ENCODE peak calls at places on chromosomes 1 and 21, in eight cellular contexts. F is AG10803; J is CD8-positive, alpha-beta T cell; O is WERI-Rb-1; A is colonic mucosa; X is body of pancreas; H is HL-60; K is progenitor cell of endocrine pancreas. T is an unnamed sample.

GRCh38 chr1:156658496-156658895 is 16.6 kb downstream of the BCAN start:
- DNase-seq in K (no peak), X (no peak), F (no peak), O (no peak), H (no peak), J (no peak), A (no peak), T (no peak)

GRCh38 chr1:212973899-212974298 is 23.6 kb downstream of the VASH2 start:
- DNase-seq in A (no peak), H (no peak), O (no peak), J (no peak), X (no peak), F (no peak), K (no peak), T (no peak)

GRCh38 chr1:2208309-2209239 is 14.0 kb upstream of the FAAP20 start:
- DNase-seq in J (no peak), H (no peak), O (no peak), X (peak; percentile 85), K (no peak), F (peak; percentile 93), A (peak; percentile 56), T (no peak)

GRCh38 chr1:183248989-183249691 is 63.1 kb downstream of the LAMC2 start:
- DNase-seq in F (no peak), H (no peak), K (no peak), O (no peak), J (no peak), A (no peak), X (no peak), T (no peak)

GRCh38 chr1:86713477-86713876 is 9.1 kb downstream of the SH3GLB1 start:
- DNase-seq in X (no peak), H (no peak), J (no peak), A (no peak), K (no peak), O (no peak), F (no peak), T (no peak)

GRCh38 chr1:165073402-165074007 is 283.0 kb downstream of the LMX1A start:
- DNase-seq in K (no peak), X (no peak), J (no peak), O (peak; percentile 23), A (no peak), F (peak; percentile 58), H (peak; percentile 22), T (no peak)

GRCh38 chr21:45318556-45319341 is 31.1 kb upstream of the POFUT2 start:
- DNase-seq in X (peak; percentile 42), A (no peak), F (no peak), K (no peak), O (peak; percentile 16), J (no peak), H (no peak), T (no peak)

GRCh38 chr1:175320804-175321203 is 128.2 kb upstream of the KIAA0040 start:
- DNase-seq in H (no peak), F (no peak), K (no peak), A (no peak), O (no peak), X (peak; percentile 9), J (no peak), T (no peak)

GRCh38 chr1:93846151-93846928 is 32.7 kb downstream of the DNTTIP2 start:
- DNase-seq in O (peak; percentile 93), X (peak; percentile 93), K (peak; percentile 75), F (peak; percentile 71), H (peak; percentile 85), A (peak; percentile 90), J (peak; percentile 81), T (peak; percentile 93)

GRCh38 chr21:36606983-36607325 is 92.0 kb upstream of the SIM2 start:
- DNase-seq in X (no peak), J (no peak), K (no peak), O (no peak), A (no peak), H (no peak), F (no peak), T (no peak)

GRCh38 chr1:156426015-156426414 is 57.0 kb downstream of the RHBG start:
- DNase-seq in J (no peak), K (no peak), H (no peak), X (no peak), O (no peak), F (no peak), A (no peak), T (no peak)

GRCh38 chr1:60573726-60574409 is 500.3 kb upstream of the C1orf87 start:
- DNase-seq in H (no peak), J (no peak), K (no peak), O (no peak), A (no peak), F (peak; percentile 49), X (no peak), T (no peak)

GRCh38 chr1:60575326-60575874 is 501.8 kb upstream of the C1orf87 start:
- DNase-seq in H (no peak), K (no peak), A (no peak), J (no peak), F (no peak), O (no peak), X (no peak), T (no peak)

GRCh38 chr1:60572378-60572777 is 498.8 kb upstream of the C1orf87 start:
- DNase-seq in O (no peak), H (no peak), K (no peak), F (no peak), A (no peak), J (no peak), X (no peak), T (no peak)

GRCh38 chr1:60571811-60572210 is 498.2 kb upstream of the C1orf87 start:
- DNase-seq in H (no peak), K (no peak), A (no peak), O (no peak), J (no peak), X (no peak), F (peak; percentile 37), T (no peak)

DNA sequence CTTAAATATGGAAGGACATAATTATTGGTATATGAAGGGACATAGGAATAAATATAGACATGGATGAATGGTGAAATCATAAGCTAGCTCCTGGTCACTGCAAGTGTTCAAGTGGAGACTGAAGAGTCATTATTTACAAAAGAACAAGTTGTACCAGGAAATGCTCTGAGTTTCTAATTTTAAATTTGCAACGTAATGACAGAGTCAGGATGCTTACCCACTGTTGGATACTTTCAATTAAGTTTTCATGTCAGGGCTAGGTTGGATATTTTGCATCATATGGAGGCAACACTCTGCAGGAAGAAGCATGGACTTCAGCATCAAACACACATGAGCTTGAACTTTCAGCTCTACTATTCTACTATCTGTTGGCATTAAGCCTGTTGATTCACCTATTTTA is 499.6 kb upstream of the C1orf87 start:
- DNase-seq in J (no peak), O (no peak), H (no peak), X (no peak), K (no peak), A (no peak), F (no peak), T (no peak)
- TF ChIP-seq CTCF in J (no peak), O (no peak), H (no peak), X (no peak), K (no peak), A (no peak), F (no peak), T (no peak)

GRCh38 chr1:7531562-7532340 is 239.3 kb upstream of the VAMP3 start:
- DNase-seq in X (no peak), O (no peak), K (no peak), H (no peak), A (no peak), J (no peak), F (no peak), T (no peak)
- TF ChIP-seq CTCF in X (no peak), O (no peak), K (no peak), H (no peak), A (no peak), J (no peak), F (no peak), T (no peak)

GRCh38 chr1:158969166-158969565 is 37.8 kb downstream of the PYHIN1 start:
- DNase-seq in J (no peak), H (no peak), O (no peak), K (no peak), A (no peak), X (no peak), F (no peak), T (no peak)

GRCh38 chr1:158969855-158970254 is 38.5 kb downstream of the PYHIN1 start:
- DNase-seq in A (no peak), J (no peak), X (no peak), H (no peak), K (no peak), O (no peak), F (no peak), T (no peak)

GRCh38 chr1:158978730-158979129 is 31.0 kb upstream of the IFI16 start:
- DNase-seq in K (no peak), X (no peak), H (no peak), A (no peak), J (no peak), O (no peak), F (no peak), T (no peak)

GRCh38 chr1:158972841-158973240 is 36.9 kb upstream of the IFI16 start:
- DNase-seq in O (no peak), F (no peak), A (no peak), J (no peak), K (no peak), H (peak; percentile 55), X (no peak), T (no peak)
- TF ChIP-seq CTCF in O (no peak), F (no peak), A (no peak), J (no peak), K (peak; percentile 18), H (peak; percentile 2), X (no peak), T (no peak)

DNA sequence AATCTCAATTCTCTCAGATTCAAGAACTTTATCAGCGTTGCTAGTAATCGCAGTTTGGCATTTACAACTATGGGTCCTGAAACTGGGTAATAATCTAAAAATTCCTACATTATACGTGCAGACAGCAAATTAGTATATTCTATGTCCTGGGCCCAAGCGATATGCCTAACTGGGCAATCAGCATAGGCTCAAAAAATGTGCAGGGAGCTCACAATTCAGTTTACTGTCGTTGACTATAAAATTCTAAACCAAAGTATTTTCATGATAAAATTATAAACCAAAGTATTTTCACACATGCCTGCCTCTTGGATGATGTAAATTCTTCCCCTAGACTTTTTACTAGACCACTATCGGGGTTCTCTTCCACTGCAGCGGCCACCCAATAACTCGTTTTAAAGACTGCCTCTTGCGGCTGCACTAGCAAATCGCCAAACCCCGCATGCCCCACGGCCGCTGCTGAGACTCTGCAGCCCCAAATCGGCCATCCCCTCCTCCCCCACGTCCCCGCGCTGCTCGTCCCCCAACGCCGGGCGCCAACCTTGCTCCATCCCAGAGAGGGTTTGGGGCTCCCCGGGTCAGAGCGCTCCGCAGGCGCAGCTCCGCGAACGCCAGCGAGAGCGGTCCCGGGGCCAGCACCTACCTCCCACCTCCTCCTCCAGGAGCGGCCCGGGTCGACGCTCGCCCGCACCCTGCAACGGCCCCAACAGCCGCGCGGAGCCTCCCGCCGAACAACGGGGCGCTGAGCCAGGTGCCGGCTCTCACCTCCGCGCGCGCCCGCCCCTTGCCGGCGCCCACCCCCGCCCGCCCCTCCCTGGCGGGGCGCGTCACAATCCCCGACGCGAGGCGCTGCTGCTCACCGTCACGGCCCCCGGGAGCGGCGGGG is 506 bp downstream of the SSX2IP start:
- DNase-seq in H (peak; percentile 62), F (peak; percentile 37), J (no peak), O (peak; percentile 76), X (peak; percentile 69), A (peak; percentile 51), K (no peak), T (peak; percentile 77)
- TF ChIP-seq CTCF in H (peak; percentile 4), F (peak; percentile 43), J (no peak), O (peak; percentile 31), X (no peak), A (no peak), K (peak; percentile 56), T (no peak)

T was measured in glutamatergic neuron.